ENCODE peak calls at places on chromosomes 6 and 20, in ten cellular contexts. One of them, this sample, is unnamed.

GRCh38 chr6:88671624-88672023 is 291.8 kb downstream of the RNGTT start:
- DNase-seq in right cardiac atrium: no peak
- DNase-seq in Peyer's patch: no peak
- DNase-seq in kidney: no peak
- DNase-seq in spleen: no peak
- DNase-seq in breast epithelium: no peak
- DNase-seq in left ventricle myocardium inferior: no peak
- DNase-seq in uterus: no peak
- DNase-seq in naive thymus-derived CD4-positive, alpha-beta T cell: no peak
- DNase-seq in IMR-90: no peak
- DNase-seq in this sample: no peak

GRCh38 chr20:32126919-32127318 is 17.4 kb downstream of the TM9SF4 start:
- DNase-seq in kidney: no peak
- DNase-seq in naive thymus-derived CD4-positive, alpha-beta T cell: no peak
- DNase-seq in left ventricle myocardium inferior: no peak
- DNase-seq in uterus: no peak
- DNase-seq in IMR-90: no peak
- DNase-seq in breast epithelium: no peak
- DNase-seq in right cardiac atrium: no peak
- DNase-seq in spleen: no peak
- DNase-seq in Peyer's patch: no peak
- DNase-seq in this sample: no peak

GRCh38 chr20:42097741-42098140 is 479.6 kb upstream of the CHD6 start:
- DNase-seq in right cardiac atrium: no peak
- DNase-seq in IMR-90: no peak
- DNase-seq in Peyer's patch: no peak
- DNase-seq in spleen: no peak
- DNase-seq in kidney: no peak
- DNase-seq in uterus: no peak
- DNase-seq in naive thymus-derived CD4-positive, alpha-beta T cell: no peak
- DNase-seq in left ventricle myocardium inferior: no peak
- DNase-seq in breast epithelium: no peak
- DNase-seq in this sample: no peak

GRCh38 chr6:102766946-102767345 is 1373.4 kb downstream of the GRIK2 start:
- DNase-seq in spleen: no peak
- DNase-seq in left ventricle myocardium inferior: no peak
- DNase-seq in uterus: no peak
- DNase-seq in IMR-90: peak; percentile 1
- DNase-seq in kidney: no peak
- DNase-seq in breast epithelium: no peak
- DNase-seq in naive thymus-derived CD4-positive, alpha-beta T cell: no peak
- DNase-seq in right cardiac atrium: no peak
- DNase-seq in Peyer's patch: no peak
- DNase-seq in this sample: no peak

GRCh38 chr6:85186546-85187170 is 263.2 kb upstream of the NT5E start:
- DNase-seq in kidney: no peak
- DNase-seq in uterus: no peak
- DNase-seq in left ventricle myocardium inferior: no peak
- DNase-seq in right cardiac atrium: no peak
- DNase-seq in breast epithelium: no peak
- DNase-seq in IMR-90: peak; percentile 15
- DNase-seq in Peyer's patch: no peak
- DNase-seq in naive thymus-derived CD4-positive, alpha-beta T cell: no peak
- DNase-seq in spleen: no peak
- DNase-seq in this sample: no peak

GRCh38 chr6:43766964-43767461 is 3.0 kb upstream of the VEGFA start:
- DNase-seq in naive thymus-derived CD4-positive, alpha-beta T cell: no peak
- DNase-seq in kidney: peak; percentile 49
- DNase-seq in breast epithelium: no peak
- DNase-seq in spleen: no peak
- DNase-seq in IMR-90: no peak
- DNase-seq in left ventricle myocardium inferior: peak; percentile 11
- DNase-seq in Peyer's patch: peak; percentile 59
- DNase-seq in uterus: peak; percentile 12
- DNase-seq in right cardiac atrium: no peak
- DNase-seq in this sample: peak; percentile 46

GRCh38 chr6:30847971-30848441 is 36.3 kb upstream of the DDR1 start:
- DNase-seq in naive thymus-derived CD4-positive, alpha-beta T cell: no peak
- DNase-seq in spleen: no peak
- DNase-seq in kidney: no peak
- DNase-seq in uterus: no peak
- DNase-seq in Peyer's patch: peak; percentile 36
- DNase-seq in left ventricle myocardium inferior: no peak
- DNase-seq in IMR-90: no peak
- DNase-seq in breast epithelium: no peak
- DNase-seq in right cardiac atrium: no peak
- DNase-seq in this sample: no peak

GRCh38 chr6:21981235-21981833 is 315.5 kb downstream of the PRL start:
- DNase-seq in right cardiac atrium: no peak
- DNase-seq in IMR-90: no peak
- DNase-seq in left ventricle myocardium inferior: no peak
- DNase-seq in kidney: no peak
- DNase-seq in naive thymus-derived CD4-positive, alpha-beta T cell: no peak
- DNase-seq in uterus: no peak
- DNase-seq in Peyer's patch: no peak
- DNase-seq in spleen: no peak
- DNase-seq in breast epithelium: no peak
- DNase-seq in this sample: no peak

GRCh38 chr20:31605902-31606677 is 1.0 kb downstream of the ID1 start:
- DNase-seq in breast epithelium: no peak
- DNase-seq in right cardiac atrium: peak; percentile 79
- DNase-seq in kidney: peak; percentile 83
- DNase-seq in Peyer's patch: peak; percentile 58
- DNase-seq in spleen: peak; percentile 83
- DNase-seq in left ventricle myocardium inferior: no peak
- DNase-seq in naive thymus-derived CD4-positive, alpha-beta T cell: no peak
- DNase-seq in uterus: no peak
- DNase-seq in IMR-90: no peak
- DNase-seq in this sample: peak; percentile 70

GRCh38 chr6:42925248-42925857 is 3.9 kb upstream of the CNPY3 start:
- DNase-seq in left ventricle myocardium inferior: no peak
- DNase-seq in right cardiac atrium: peak; percentile 26
- DNase-seq in kidney: no peak
- DNase-seq in IMR-90: no peak
- DNase-seq in breast epithelium: no peak
- DNase-seq in uterus: no peak
- DNase-seq in Peyer's patch: no peak
- DNase-seq in naive thymus-derived CD4-positive, alpha-beta T cell: no peak
- DNase-seq in spleen: no peak
- DNase-seq in this sample: no peak

GRCh38 chr20:21101453-21102251 is 4.5 kb downstream of the LINC00237 start:
- DNase-seq in right cardiac atrium: peak; percentile 56
- DNase-seq in breast epithelium: no peak
- DNase-seq in spleen: peak; percentile 81
- DNase-seq in naive thymus-derived CD4-positive, alpha-beta T cell: no peak
- DNase-seq in kidney: peak; percentile 77
- DNase-seq in uterus: no peak
- DNase-seq in left ventricle myocardium inferior: no peak
- DNase-seq in IMR-90: no peak
- DNase-seq in Peyer's patch: no peak
- DNase-seq in this sample: peak; percentile 65

GRCh38 chr6:19478992-19479391 is 358.2 kb upstream of the ID4 start:
- DNase-seq in right cardiac atrium: no peak
- DNase-seq in IMR-90: peak; percentile 11
- DNase-seq in Peyer's patch: no peak
- DNase-seq in spleen: no peak
- DNase-seq in uterus: no peak
- DNase-seq in naive thymus-derived CD4-positive, alpha-beta T cell: no peak
- DNase-seq in breast epithelium: no peak
- DNase-seq in kidney: no peak
- DNase-seq in left ventricle myocardium inferior: no peak
- DNase-seq in this sample: no peak

GRCh38 chr20:17525650-17526049 is 5.5 kb downstream of the BFSP1 start:
- DNase-seq in spleen: no peak
- DNase-seq in breast epithelium: no peak
- DNase-seq in right cardiac atrium: no peak
- DNase-seq in left ventricle myocardium inferior: no peak
- DNase-seq in IMR-90: no peak
- DNase-seq in uterus: no peak
- DNase-seq in Peyer's patch: peak; percentile 53
- DNase-seq in kidney: no peak
- DNase-seq in naive thymus-derived CD4-positive, alpha-beta T cell: peak; percentile 17
- DNase-seq in this sample: no peak

DNA sequence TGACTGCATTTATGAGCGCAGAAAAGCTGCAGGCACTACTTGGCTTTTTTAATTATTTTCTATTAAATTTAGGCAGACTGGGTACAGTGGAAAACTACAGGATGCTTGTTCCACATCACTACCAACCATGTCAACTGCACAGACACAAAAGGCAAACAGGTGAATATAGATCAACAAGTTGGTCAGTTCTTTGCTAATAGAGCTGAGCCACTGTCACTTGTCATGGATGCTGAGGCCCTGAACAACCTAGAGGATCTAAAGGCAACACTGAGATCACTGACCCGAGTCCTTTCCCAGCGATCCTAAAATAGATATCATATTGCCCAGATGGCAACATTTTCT is 34.5 kb upstream of the FAM83C start:
- DNase-seq in uterus: no peak
- DNase-seq in breast epithelium: no peak
- DNase-seq in kidney: no peak
- DNase-seq in IMR-90: no peak
- DNase-seq in Peyer's patch: no peak
- DNase-seq in right cardiac atrium: no peak
- DNase-seq in left ventricle myocardium inferior: no peak
- DNase-seq in spleen: no peak
- DNase-seq in naive thymus-derived CD4-positive, alpha-beta T cell: no peak
- DNase-seq in this sample: no peak
- H3K27ac ChIP-seq in uterus: no peak overlapping the region
- H3K27ac ChIP-seq in breast epithelium: no peak overlapping the region
- H3K27ac ChIP-seq in kidney: no peak overlapping the region
- H3K27ac ChIP-seq in IMR-90: peak overlapping the region; percentile 28
- H3K27ac ChIP-seq in Peyer's patch: peak overlapping the region; percentile 71
- H3K27ac ChIP-seq in right cardiac atrium: no peak overlapping the region
- H3K27ac ChIP-seq in left ventricle myocardium inferior: no peak overlapping the region
- H3K27ac ChIP-seq in spleen: no peak overlapping the region
- H3K27ac ChIP-seq in naive thymus-derived CD4-positive, alpha-beta T cell: no peak overlapping the region
- H3K27ac ChIP-seq in this sample: no peak overlapping the region

GRCh38 chr6:69832558-69832957 is 33.8 kb upstream of the COL19A1 start:
- DNase-seq in right cardiac atrium: no peak
- DNase-seq in IMR-90: no peak
- DNase-seq in left ventricle myocardium inferior: no peak
- DNase-seq in naive thymus-derived CD4-positive, alpha-beta T cell: no peak
- DNase-seq in kidney: no peak
- DNase-seq in breast epithelium: no peak
- DNase-seq in uterus: no peak
- DNase-seq in Peyer's patch: no peak
- DNase-seq in spleen: no peak
- DNase-seq in this sample: no peak

DNA sequence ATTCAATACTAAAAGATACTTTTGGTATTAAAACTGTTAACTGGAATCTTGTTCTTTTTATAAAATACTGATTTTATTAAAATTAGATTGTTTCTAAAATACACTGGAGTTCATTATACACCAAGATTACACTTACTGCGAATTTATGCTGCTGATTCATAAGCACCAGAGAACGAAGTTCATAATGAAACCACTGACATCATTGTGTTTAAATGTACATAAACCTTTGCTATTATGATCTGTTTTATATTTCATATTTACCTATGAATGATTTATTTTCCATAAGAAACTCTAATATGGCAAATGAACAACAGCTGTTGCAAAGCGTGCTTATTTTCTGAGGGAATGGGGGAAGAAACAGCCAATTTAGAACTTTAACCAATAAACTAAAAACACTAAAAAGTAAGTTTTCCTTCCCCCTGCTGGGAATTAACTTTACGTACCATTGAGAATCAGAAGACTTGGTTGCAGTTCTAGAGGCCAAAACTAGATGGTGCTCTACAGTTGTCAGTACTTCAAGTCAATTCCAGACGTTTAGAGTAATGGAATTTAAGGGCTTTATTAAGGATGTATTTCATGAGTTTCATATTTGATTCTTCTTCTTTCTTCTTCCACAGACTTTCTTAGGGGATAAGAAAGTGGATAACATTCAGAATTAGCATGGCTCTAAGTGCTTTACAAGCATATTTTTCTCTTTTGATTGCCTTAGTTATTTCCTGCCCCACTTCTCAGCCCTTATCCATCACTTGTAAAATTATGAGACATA is 30.8 kb upstream of the COL19A1 start:
- DNase-seq in IMR-90: peak; percentile 76
- DNase-seq in breast epithelium: no peak
- DNase-seq in Peyer's patch: peak; percentile 49
- DNase-seq in right cardiac atrium: no peak
- DNase-seq in spleen: no peak
- DNase-seq in uterus: no peak
- DNase-seq in left ventricle myocardium inferior: no peak
- DNase-seq in kidney: no peak
- DNase-seq in naive thymus-derived CD4-positive, alpha-beta T cell: peak; percentile 27
- DNase-seq in this sample: no peak
- H3K4me3 ChIP-seq in IMR-90: no peak overlapping the region
- H3K4me3 ChIP-seq in breast epithelium: no peak overlapping the region
- H3K4me3 ChIP-seq in Peyer's patch: no peak overlapping the region
- H3K4me3 ChIP-seq in right cardiac atrium: no peak overlapping the region
- H3K4me3 ChIP-seq in spleen: no peak overlapping the region
- H3K4me3 ChIP-seq in uterus: no peak overlapping the region
- H3K4me3 ChIP-seq in left ventricle myocardium inferior: no peak overlapping the region
- H3K4me3 ChIP-seq in kidney: no peak overlapping the region
- H3K4me3 ChIP-seq in naive thymus-derived CD4-positive, alpha-beta T cell: no peak overlapping the region
- H3K4me3 ChIP-seq in this sample: no peak overlapping the region

DNA sequence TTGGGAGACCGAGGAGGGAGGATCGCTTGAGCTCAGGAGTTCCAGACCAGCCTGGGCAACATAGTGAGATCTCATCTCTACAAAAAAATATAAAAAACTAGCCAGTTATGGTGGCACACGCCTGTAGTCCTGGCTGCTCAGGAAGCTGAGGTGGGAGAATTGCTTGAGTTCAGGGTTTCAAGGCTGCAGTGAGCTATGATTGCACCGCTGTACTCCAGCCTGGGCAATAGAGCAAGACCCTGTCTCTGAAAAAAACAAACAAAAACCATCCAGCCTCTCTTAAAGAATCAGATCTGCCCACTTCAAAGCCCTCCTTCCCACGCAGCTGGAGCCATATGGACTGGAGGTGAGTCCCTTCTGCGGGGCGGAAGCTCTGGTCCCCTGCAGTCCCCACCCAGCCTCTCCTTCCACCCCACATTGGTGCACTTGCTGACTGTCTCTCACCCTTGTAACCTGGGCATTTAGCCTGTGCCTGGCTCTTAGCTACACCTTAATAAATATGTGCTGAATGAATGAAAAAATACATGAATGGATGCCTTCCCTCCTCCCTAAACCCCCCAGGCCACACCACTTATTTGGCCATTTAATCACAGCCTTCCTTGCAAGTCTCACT is 7.2 kb upstream of the PARD6B start:
- DNase-seq in kidney: no peak
- DNase-seq in left ventricle myocardium inferior: no peak
- DNase-seq in right cardiac atrium: no peak
- DNase-seq in uterus: no peak
- DNase-seq in breast epithelium: no peak
- DNase-seq in naive thymus-derived CD4-positive, alpha-beta T cell: no peak
- DNase-seq in spleen: no peak
- DNase-seq in IMR-90: no peak
- DNase-seq in Peyer's patch: peak; percentile 3
- DNase-seq in this sample: no peak
- H3K27ac ChIP-seq in kidney: peak overlapping the region; percentile 87
- H3K27ac ChIP-seq in left ventricle myocardium inferior: peak overlapping the region; percentile 91
- H3K27ac ChIP-seq in right cardiac atrium: peak overlapping the region; percentile 28
- H3K27ac ChIP-seq in uterus: peak overlapping the region; percentile 86
- H3K27ac ChIP-seq in breast epithelium: peak overlapping the region; percentile 76
- H3K27ac ChIP-seq in naive thymus-derived CD4-positive, alpha-beta T cell: no peak overlapping the region
- H3K27ac ChIP-seq in spleen: peak overlapping the region; percentile 36
- H3K27ac ChIP-seq in IMR-90: peak overlapping the region; percentile 66
- H3K27ac ChIP-seq in Peyer's patch: peak overlapping the region; percentile 61
- H3K27ac ChIP-seq in this sample: no peak overlapping the region

GRCh38 chr20:37346232-37346525 is 239 bp downstream of the SRC start:
- DNase-seq in breast epithelium: no peak
- DNase-seq in kidney: no peak
- DNase-seq in right cardiac atrium: no peak
- DNase-seq in spleen: no peak
- DNase-seq in left ventricle myocardium inferior: no peak
- DNase-seq in uterus: no peak
- DNase-seq in naive thymus-derived CD4-positive, alpha-beta T cell: no peak
- DNase-seq in Peyer's patch: no peak
- DNase-seq in IMR-90: no peak
- DNase-seq in this sample: no peak
- H3K4me3 ChIP-seq in breast epithelium: peak overlapping the region; percentile 93
- H3K4me3 ChIP-seq in kidney: peak overlapping the region; percentile 55
- H3K4me3 ChIP-seq in right cardiac atrium: peak overlapping the region; percentile 96
- H3K4me3 ChIP-seq in spleen: peak overlapping the region; percentile 51
- H3K4me3 ChIP-seq in left ventricle myocardium inferior: peak overlapping the region; percentile 76
- H3K4me3 ChIP-seq in uterus: peak overlapping the region; percentile 53
- H3K4me3 ChIP-seq in naive thymus-derived CD4-positive, alpha-beta T cell: no peak overlapping the region
- H3K4me3 ChIP-seq in Peyer's patch: peak overlapping the region; percentile 76
- H3K4me3 ChIP-seq in IMR-90: peak overlapping the region; percentile 70
- H3K4me3 ChIP-seq in this sample: peak overlapping the region; percentile 67

This sample was measured in upper lobe of right lung.